ENCODE peak calls at places on chromosomes 13 and 19, in seven cellular contexts. C is activated CD8-positive, alpha-beta memory T cell treated with anti-CD3 and anti-CD28 coated beads for 24 hours; Y is NCI-H1105 treated with DMSO at 0.1 percent for 48 hours; S is small intestine; H is CD4-positive, CD25-positive, alpha-beta regulatory T cell; E is left lobe of liver; A is fibroblast of pulmonary artery. Q is an unnamed sample.

GRCh38 chr13:101792189-101792588 is 339.7 kb downstream of the ITGBL1 start:
- DNase-seq in H (no peak), Y (no peak), S (no peak), C (no peak), A (no peak), E (no peak), Q (no peak)

GRCh38 chr19:10068205-10068604 is 17.9 kb upstream of the SHFL start:
- DNase-seq in C (no peak), S (no peak), A (no peak), Y (no peak), H (no peak), E (no peak), Q (no peak)

GRCh38 chr19:29873024-29873800 is 61.4 kb downstream of the CCNE1 start:
- DNase-seq in H (peak; percentile 60), S (peak; percentile 10), Y (peak; percentile 73), A (peak; percentile 13), C (peak; percentile 91), E (peak; percentile 56), Q (no peak)

GRCh38 chr13:29679357-29680050 is 84.0 kb upstream of the SLC7A1 start:
- DNase-seq in Y (no peak), C (no peak), S (peak; percentile 78), A (peak; percentile 34), E (no peak), H (no peak), Q (no peak)

GRCh38 chr19:22422220-22422619 is at the start of gene ZNF98:
- DNase-seq in A (peak; percentile 0), H (no peak), Y (no peak), E (no peak), S (no peak), C (no peak), Q (no peak)

GRCh38 chr19:18278521-18279265 is 2.7 kb downstream of the JUND start:
- DNase-seq in H (peak; percentile 44), S (peak; percentile 53), Y (no peak), C (peak; percentile 70), A (peak; percentile 55), E (no peak), Q (no peak)

GRCh38 chr19:7617735-7618134 is 11.6 kb downstream of the XAB2 start:
- DNase-seq in H (no peak), C (no peak), E (no peak), A (no peak), Y (no peak), S (no peak), Q (no peak)

GRCh38 chr19:33209844-33210230 is 15.7 kb downstream of the LRP3 start:
- DNase-seq in C (no peak), H (no peak), Y (no peak), S (no peak), A (no peak), E (no peak), Q (no peak)